ENCODE peak calls at places on chromosomes 13 and 19, in eight cellular contexts. One of them, this sample, is unnamed.

GRCh38 chr13:35470671-35471465 is 5.6 kb downstream of the MAB21L1 start:
- DNase-seq in heart left ventricle: peak
- DNase-seq in mucosa of descending colon: no peak
- DNase-seq in cardiac fibroblast: peak
- DNase-seq in HFF-Myc: no peak
- DNase-seq in fibroblast of villous mesenchyme: no peak
- DNase-seq in endodermal cell: peak
- DNase-seq in heart right ventricle: peak
- DNase-seq in this sample: peak

GRCh38 chr19:633786-634639 is 676 bp upstream of the POLRMT start:
- DNase-seq in HFF-Myc: no peak
- DNase-seq in endodermal cell: no peak
- DNase-seq in heart left ventricle: no peak
- DNase-seq in fibroblast of villous mesenchyme: no peak
- DNase-seq in cardiac fibroblast: no peak
- DNase-seq in mucosa of descending colon: no peak
- DNase-seq in heart right ventricle: no peak
- DNase-seq in this sample: no peak

GRCh38 chr13:77853701-77854100 is 64.9 kb downstream of the EDNRB start:
- DNase-seq in fibroblast of villous mesenchyme: no peak
- DNase-seq in heart left ventricle: no peak
- DNase-seq in cardiac fibroblast: no peak
- DNase-seq in HFF-Myc: no peak
- DNase-seq in mucosa of descending colon: no peak
- DNase-seq in endodermal cell: peak
- DNase-seq in heart right ventricle: no peak
- DNase-seq in this sample: no peak

GRCh38 chr19:15466851-15467733 is 2.7 kb upstream of the RASAL3 start:
- DNase-seq in cardiac fibroblast: peak
- DNase-seq in HFF-Myc: peak
- DNase-seq in endodermal cell: no peak
- DNase-seq in heart right ventricle: no peak
- DNase-seq in heart left ventricle: no peak
- DNase-seq in mucosa of descending colon: no peak
- DNase-seq in fibroblast of villous mesenchyme: peak
- DNase-seq in this sample: peak

GRCh38 chr13:44703371-44703770 is 127.2 kb upstream of the TSC22D1 start:
- DNase-seq in mucosa of descending colon: no peak
- DNase-seq in heart right ventricle: no peak
- DNase-seq in cardiac fibroblast: no peak
- DNase-seq in endodermal cell: no peak
- DNase-seq in HFF-Myc: peak
- DNase-seq in heart left ventricle: no peak
- DNase-seq in fibroblast of villous mesenchyme: peak
- DNase-seq in this sample: peak

GRCh38 chr13:39397866-39398265 is 205.1 kb downstream of the LHFPL6 start:
- DNase-seq in heart left ventricle: no peak
- DNase-seq in cardiac fibroblast: no peak
- DNase-seq in HFF-Myc: no peak
- DNase-seq in endodermal cell: no peak
- DNase-seq in mucosa of descending colon: no peak
- DNase-seq in fibroblast of villous mesenchyme: no peak
- DNase-seq in heart right ventricle: no peak
- DNase-seq in this sample: no peak

GRCh38 chr13:44169018-44169909 is 204.4 kb upstream of the SERP2 start:
- DNase-seq in heart left ventricle: no peak
- DNase-seq in cardiac fibroblast: no peak
- DNase-seq in HFF-Myc: no peak
- DNase-seq in endodermal cell: no peak
- DNase-seq in fibroblast of villous mesenchyme: peak
- DNase-seq in heart right ventricle: no peak
- DNase-seq in mucosa of descending colon: no peak
- DNase-seq in this sample: peak

GRCh38 chr19:2494447-2495129 is 18.7 kb downstream of the GADD45B start:
- DNase-seq in HFF-Myc: no peak
- DNase-seq in endodermal cell: no peak
- DNase-seq in heart left ventricle: peak
- DNase-seq in mucosa of descending colon: peak
- DNase-seq in heart right ventricle: peak
- DNase-seq in fibroblast of villous mesenchyme: peak
- DNase-seq in cardiac fibroblast: peak
- DNase-seq in this sample: peak

GRCh38 chr19:33620611-33621010 is 1.1 kb upstream of the CHST8 start:
- DNase-seq in mucosa of descending colon: no peak
- DNase-seq in fibroblast of villous mesenchyme: no peak
- DNase-seq in endodermal cell: no peak
- DNase-seq in heart right ventricle: no peak
- DNase-seq in HFF-Myc: no peak
- DNase-seq in cardiac fibroblast: no peak
- DNase-seq in heart left ventricle: no peak
- DNase-seq in this sample: no peak

GRCh38 chr13:35712907-35713685 is 236.6 kb upstream of the MAB21L1 start:
- DNase-seq in heart right ventricle: no peak
- DNase-seq in endodermal cell: peak
- DNase-seq in cardiac fibroblast: no peak
- DNase-seq in HFF-Myc: peak
- DNase-seq in heart left ventricle: no peak
- DNase-seq in fibroblast of villous mesenchyme: peak
- DNase-seq in mucosa of descending colon: no peak
- DNase-seq in this sample: peak

GRCh38 chr13:76894401-76895110 is 8.4 kb upstream of the KCTD12 start:
- DNase-seq in HFF-Myc: no peak
- DNase-seq in heart left ventricle: no peak
- DNase-seq in mucosa of descending colon: no peak
- DNase-seq in cardiac fibroblast: no peak
- DNase-seq in endodermal cell: no peak
- DNase-seq in fibroblast of villous mesenchyme: no peak
- DNase-seq in heart right ventricle: no peak
- DNase-seq in this sample: no peak

GRCh38 chr19:23563326-23563725 is 123.7 kb downstream of the ZNF675 start:
- DNase-seq in cardiac fibroblast: no peak
- DNase-seq in mucosa of descending colon: no peak
- DNase-seq in fibroblast of villous mesenchyme: no peak
- DNase-seq in heart right ventricle: no peak
- DNase-seq in endodermal cell: no peak
- DNase-seq in heart left ventricle: no peak
- DNase-seq in HFF-Myc: no peak
- DNase-seq in this sample: no peak

GRCh38 chr13:89796196-89796595 is 1551.3 kb upstream of the MIR17HG start:
- DNase-seq in HFF-Myc: no peak
- DNase-seq in heart left ventricle: no peak
- DNase-seq in cardiac fibroblast: no peak
- DNase-seq in endodermal cell: no peak
- DNase-seq in heart right ventricle: no peak
- DNase-seq in fibroblast of villous mesenchyme: no peak
- DNase-seq in mucosa of descending colon: no peak
- DNase-seq in this sample: no peak

GRCh38 chr13:101639711-101640110 is 187.2 kb downstream of the ITGBL1 start:
- DNase-seq in endodermal cell: no peak
- DNase-seq in fibroblast of villous mesenchyme: no peak
- DNase-seq in heart left ventricle: no peak
- DNase-seq in mucosa of descending colon: no peak
- DNase-seq in heart right ventricle: no peak
- DNase-seq in cardiac fibroblast: no peak
- DNase-seq in HFF-Myc: no peak
- DNase-seq in this sample: no peak

DNA sequence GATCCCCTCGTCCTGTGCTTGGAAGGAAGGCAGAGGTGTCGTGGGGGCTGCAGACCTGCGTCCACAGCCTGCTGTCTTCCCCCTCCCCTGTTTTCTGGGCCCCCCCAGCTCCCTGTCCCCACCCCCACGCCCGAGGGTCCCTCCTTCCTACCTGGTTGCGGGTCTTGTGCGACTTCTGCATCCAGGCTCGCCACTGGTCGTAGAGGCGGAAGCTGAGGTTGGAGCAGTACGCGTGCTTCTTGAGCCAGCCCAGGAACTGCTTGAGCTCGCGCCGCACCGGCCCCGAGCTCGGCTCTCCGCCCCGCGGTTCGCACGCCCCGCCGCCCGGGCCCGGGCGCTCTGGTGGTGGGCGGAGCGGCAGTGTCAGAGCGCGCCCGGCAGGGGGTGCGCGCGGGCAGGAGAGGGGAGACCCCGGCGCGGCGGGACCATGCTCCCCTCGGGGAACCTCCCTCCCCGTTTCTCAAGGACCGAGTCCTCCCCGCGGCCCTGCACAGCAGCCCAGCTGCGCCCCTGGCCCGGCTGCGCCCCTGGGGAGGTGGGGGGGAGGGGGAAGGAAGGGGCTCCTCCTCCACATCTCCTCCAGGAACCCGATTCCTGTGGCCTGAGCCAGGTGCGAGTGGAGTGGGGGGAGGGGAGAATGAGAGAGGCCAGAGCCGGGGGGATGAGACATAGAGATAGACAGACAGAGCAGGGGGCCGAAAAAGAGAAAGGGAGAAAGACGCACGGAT is 5.7 kb downstream of the REX1BD start:
- DNase-seq in HFF-Myc: no peak
- DNase-seq in mucosa of descending colon: peak
- DNase-seq in heart left ventricle: peak
- DNase-seq in endodermal cell: peak
- DNase-seq in cardiac fibroblast: peak
- DNase-seq in heart right ventricle: peak
- DNase-seq in fibroblast of villous mesenchyme: peak
- DNase-seq in this sample: peak
- H3K4me3 ChIP-seq in HFF-Myc: peak
- H3K4me3 ChIP-seq in mucosa of descending colon: no peak
- H3K4me3 ChIP-seq in heart left ventricle: peak
- H3K4me3 ChIP-seq in endodermal cell: peak
- H3K4me3 ChIP-seq in cardiac fibroblast: peak
- H3K4me3 ChIP-seq in heart right ventricle: peak
- H3K4me3 ChIP-seq in fibroblast of villous mesenchyme: peak
- H3K4me3 ChIP-seq in this sample: peak

GRCh38 chr13:49904729-49905456 is 31.2 kb downstream of the SPRYD7 start:
- DNase-seq in heart left ventricle: no peak
- DNase-seq in fibroblast of villous mesenchyme: no peak
- DNase-seq in endodermal cell: no peak
- DNase-seq in cardiac fibroblast: no peak
- DNase-seq in heart right ventricle: no peak
- DNase-seq in HFF-Myc: no peak
- DNase-seq in mucosa of descending colon: no peak
- DNase-seq in this sample: no peak

DNA sequence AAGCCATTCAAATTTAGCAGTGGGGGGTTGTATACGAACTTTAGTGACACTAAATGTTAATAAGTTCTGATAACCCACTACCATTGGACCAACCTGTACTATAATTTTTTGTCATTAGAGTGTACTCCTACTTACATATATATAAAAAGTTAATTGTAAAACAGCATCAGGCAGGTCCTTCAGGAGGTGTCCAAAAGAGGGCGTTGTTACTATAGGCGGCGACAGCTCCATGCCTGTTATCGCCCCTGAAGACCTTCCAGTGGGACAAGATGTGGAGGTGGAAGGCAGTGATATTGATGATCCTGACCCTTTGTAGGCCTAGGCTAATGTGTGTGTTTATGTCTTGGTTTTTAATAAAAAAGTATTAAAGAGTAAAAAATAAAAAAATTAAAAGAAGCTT is 27.5 kb downstream of the SPRYD7 start:
- DNase-seq in heart right ventricle: no peak
- DNase-seq in HFF-Myc: no peak
- DNase-seq in heart left ventricle: no peak
- DNase-seq in cardiac fibroblast: no peak
- DNase-seq in mucosa of descending colon: no peak
- DNase-seq in fibroblast of villous mesenchyme: no peak
- DNase-seq in endodermal cell: peak
- DNase-seq in this sample: no peak
- TF ChIP-seq CTCF in heart right ventricle: no peak
- TF ChIP-seq CTCF in HFF-Myc: peak
- TF ChIP-seq CTCF in heart left ventricle: no peak
- TF ChIP-seq CTCF in cardiac fibroblast: no peak
- TF ChIP-seq CTCF in mucosa of descending colon: no peak
- TF ChIP-seq CTCF in fibroblast of villous mesenchyme: no peak
- TF ChIP-seq CTCF in endodermal cell: peak
- TF ChIP-seq CTCF in this sample: no peak

GRCh38 chr13:30135868-30136267 is 171.5 kb downstream of the KATNAL1 start:
- DNase-seq in fibroblast of villous mesenchyme: no peak
- DNase-seq in cardiac fibroblast: no peak
- DNase-seq in heart left ventricle: no peak
- DNase-seq in heart right ventricle: no peak
- DNase-seq in mucosa of descending colon: no peak
- DNase-seq in endodermal cell: no peak
- DNase-seq in HFF-Myc: no peak
- DNase-seq in this sample: no peak
- H3K4me3 ChIP-seq in fibroblast of villous mesenchyme: no peak
- H3K4me3 ChIP-seq in cardiac fibroblast: no peak
- H3K4me3 ChIP-seq in heart left ventricle: no peak
- H3K4me3 ChIP-seq in heart right ventricle: no peak
- H3K4me3 ChIP-seq in mucosa of descending colon: no peak
- H3K4me3 ChIP-seq in endodermal cell: no peak
- H3K4me3 ChIP-seq in HFF-Myc: no peak
- H3K4me3 ChIP-seq in this sample: no peak

GRCh38 chr19:49430172-49430677 is 5.0 kb downstream of the GFY start:
- DNase-seq in heart right ventricle: no peak
- DNase-seq in heart left ventricle: no peak
- DNase-seq in cardiac fibroblast: no peak
- DNase-seq in endodermal cell: no peak
- DNase-seq in fibroblast of villous mesenchyme: no peak
- DNase-seq in mucosa of descending colon: no peak
- DNase-seq in HFF-Myc: no peak
- DNase-seq in this sample: no peak

GRCh38 chr19:49428547-49429451 is 3.6 kb downstream of the GFY start:
- DNase-seq in heart right ventricle: no peak
- DNase-seq in endodermal cell: no peak
- DNase-seq in mucosa of descending colon: peak
- DNase-seq in HFF-Myc: no peak
- DNase-seq in fibroblast of villous mesenchyme: no peak
- DNase-seq in heart left ventricle: no peak
- DNase-seq in cardiac fibroblast: no peak
- DNase-seq in this sample: no peak

GRCh38 chr19:49432141-49433073 is 7.2 kb downstream of the GFY start:
- DNase-seq in fibroblast of villous mesenchyme: no peak
- DNase-seq in heart left ventricle: no peak
- DNase-seq in endodermal cell: peak
- DNase-seq in mucosa of descending colon: peak
- DNase-seq in heart right ventricle: no peak
- DNase-seq in HFF-Myc: no peak
- DNase-seq in cardiac fibroblast: no peak
- DNase-seq in this sample: no peak

GRCh38 chr19:49431330-49431749 is 6.2 kb downstream of the GFY start:
- DNase-seq in endodermal cell: no peak
- DNase-seq in mucosa of descending colon: peak
- DNase-seq in heart right ventricle: no peak
- DNase-seq in fibroblast of villous mesenchyme: no peak
- DNase-seq in cardiac fibroblast: no peak
- DNase-seq in heart left ventricle: no peak
- DNase-seq in HFF-Myc: no peak
- DNase-seq in this sample: no peak

DNA sequence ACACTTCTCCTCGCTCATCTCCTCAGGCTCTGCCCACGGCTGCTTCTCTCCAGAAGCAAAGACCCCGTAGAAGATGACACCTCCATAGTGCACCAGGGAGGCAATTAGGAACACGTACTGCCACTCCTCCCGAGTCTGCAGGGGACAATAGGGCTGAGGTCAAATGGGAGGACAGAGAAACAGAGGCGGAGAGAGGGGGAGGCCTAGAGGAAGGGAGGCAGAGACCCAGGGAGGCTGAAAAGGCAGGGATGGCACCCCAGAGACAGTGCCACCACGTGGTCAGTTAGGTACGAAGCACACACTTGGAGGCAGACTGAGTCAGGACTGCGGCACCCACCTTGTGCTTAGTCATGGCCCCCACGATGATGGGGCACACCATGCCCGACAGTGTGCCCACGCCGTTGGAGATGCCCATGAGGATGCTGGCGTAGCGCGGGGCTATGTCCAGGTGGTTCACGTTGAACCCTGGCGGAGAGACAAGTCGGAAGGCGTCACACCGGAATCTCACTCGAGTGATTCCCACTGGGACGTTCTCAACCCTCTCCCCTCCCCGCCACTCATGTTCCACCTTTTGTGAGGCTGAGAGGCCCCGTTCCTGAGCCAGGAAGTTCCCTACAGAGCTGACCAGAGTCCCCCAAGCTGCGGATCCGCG is 5.6 kb downstream of the GFY start:
- DNase-seq in heart left ventricle: no peak
- DNase-seq in heart right ventricle: no peak
- DNase-seq in fibroblast of villous mesenchyme: no peak
- DNase-seq in HFF-Myc: no peak
- DNase-seq in cardiac fibroblast: no peak
- DNase-seq in mucosa of descending colon: peak
- DNase-seq in endodermal cell: no peak
- DNase-seq in this sample: no peak
- TF ChIP-seq CTCF in heart left ventricle: no peak
- TF ChIP-seq CTCF in heart right ventricle: no peak
- TF ChIP-seq CTCF in fibroblast of villous mesenchyme: peak
- TF ChIP-seq CTCF in HFF-Myc: peak
- TF ChIP-seq CTCF in cardiac fibroblast: peak
- TF ChIP-seq CTCF in mucosa of descending colon: no peak
- TF ChIP-seq CTCF in endodermal cell: peak
- TF ChIP-seq CTCF in this sample: peak

This sample was measured in fibroblast of mammary gland.